ENCODE peak calls at places on chromosomes 1 and 21, in seven cellular contexts. G, M, H, A, D, R and F are unnamed samples. For H3K9me3, the result is how much of the 10 kb centered on the place peaks cover.

GRCh38 chr21:36330904-36331303 is 10.9 kb downstream of the MORC3 start:
- DNase-seq in M (peak), G (peak), R (no peak), A (no peak), D (peak), H (peak), F (peak)

GRCh38 chr21:33399821-33400220 is 3.4 kb upstream of the IFNGR2 start:
- DNase-seq in G (no peak), M (no peak), D (no peak), R (no peak), H (no peak), A (no peak), F (no peak)

GRCh38 chr1:227558807-227559186 is 4.6 kb upstream of the ZNF678 start:
- DNase-seq in M (no peak), H (no peak), G (no peak), A (no peak), R (no peak), D (no peak), F (no peak)

GRCh38 chr1:16236091-16236494 is 890 bp downstream of the CPLANE2 start:
- DNase-seq in G (peak), H (peak), M (no peak), A (no peak), D (no peak), R (no peak), F (peak)

GRCh38 chr1:117096871-117097842 is 24.4 kb downstream of the TRIM45 start:
- DNase-seq in M (no peak), G (no peak), H (no peak), D (no peak), A (no peak), R (no peak), F (no peak)

GRCh38 chr1:175208773-175209492 is 16.4 kb upstream of the KIAA0040 start:
- DNase-seq in R (no peak), D (no peak), A (no peak), M (no peak), H (peak), G (no peak), F (peak)

GRCh38 chr1:47813970-47814369 is 183.2 kb downstream of the TRABD2B start:
- DNase-seq in D (no peak), M (no peak), A (no peak), G (no peak), R (no peak), H (no peak), F (no peak)

GRCh38 chr1:159015440-159015909 is 5.8 kb downstream of the IFI16 start:
- DNase-seq in A (peak), R (peak), G (peak), D (no peak), H (peak), M (peak), F (peak)

GRCh38 chr1:107914144-107914543 is 50.8 kb downstream of the VAV3 start:
- DNase-seq in G (no peak), D (no peak), R (no peak), H (no peak), A (no peak), M (no peak), F (no peak)

GRCh38 chr21:33642896-33643657 is 776 bp downstream of the ITSN1 start:
- DNase-seq in M (peak), G (peak), R (peak), H (peak), D (peak), A (peak), F (no peak)

GRCh38 chr21:42401164-42401563 is 2.5 kb upstream of the UBASH3A start:
- DNase-seq in A (no peak), R (no peak), D (no peak), G (no peak), M (no peak), H (no peak), F (no peak)

GRCh38 chr1:22576148-22576544 is 12.9 kb downstream of the EPHA8 start:
- DNase-seq in D (no peak), R (no peak), A (no peak), H (no peak), G (no peak), M (no peak), F (no peak)

GRCh38 chr1:12595839-12596821 is 21.9 kb downstream of the DHRS3 start:
- DNase-seq in G (peak), R (peak), D (peak), A (peak), H (no peak), M (peak), F (no peak)

GRCh38 chr1:165853528-165854075 is 26.2 kb downstream of the UCK2 start:
- DNase-seq in M (no peak), H (no peak), G (no peak), A (no peak), D (no peak), R (no peak), F (no peak)

GRCh38 chr1:25033030-25033827 is 103.2 kb upstream of the RUNX3 start:
- DNase-seq in R (no peak), G (no peak), D (no peak), H (no peak), A (no peak), M (no peak), F (no peak)

GRCh38 chr1:2242814-2243725 is 15.0 kb downstream of the SKI start:
- DNase-seq in D (no peak), H (no peak), M (peak), A (no peak), R (no peak), G (no peak), F (no peak)

GRCh38 chr1:226060976-226061792 is 1.3 kb upstream of the H3-3A start:
- DNase-seq in A (no peak), G (peak), D (peak), M (no peak), R (no peak), H (no peak), F (no peak)

GRCh38 chr1:193767891-193768290 is 581.5 kb upstream of the B3GALT2 start:
- DNase-seq in D (no peak), M (no peak), R (no peak), G (no peak), H (no peak), A (no peak), F (no peak)

GRCh38 chr1:17125756-17126237 is 6.5 kb upstream of the PADI2 start:
- DNase-seq in A (peak), G (peak), R (peak), M (peak), D (peak), H (peak), F (peak)

GRCh38 chr1:162822391-162823200 is 32.1 kb downstream of the HSD17B7 start:
- DNase-seq in A (no peak), R (no peak), D (peak), H (no peak), G (no peak), M (no peak), F (no peak)

GRCh38 chr21:25979845-25980433 is 190.6 kb downstream of the APP start:
- DNase-seq in H (no peak), G (no peak), M (no peak), D (no peak), R (no peak), A (no peak), F (no peak)

GRCh38 chr1:11526071-11526895 is 47.3 kb downstream of the DISP3 start:
- DNase-seq in D (no peak), A (no peak), H (no peak), M (peak), R (peak), G (no peak), F (no peak)

GRCh38 chr1:161140755-161141400 is 8.4 kb upstream of the DEDD start:
- DNase-seq in M (no peak), A (no peak), D (no peak), H (no peak), G (no peak), R (no peak), F (no peak)

GRCh38 chr1:161137881-161138280 is 5.4 kb upstream of the DEDD start:
- DNase-seq in R (no peak), D (no peak), G (no peak), A (no peak), H (no peak), M (no peak), F (no peak)

GRCh38 chr1:161139765-161140164 is 7.3 kb upstream of the DEDD start:
- DNase-seq in A (no peak), D (peak), M (no peak), H (peak), G (peak), R (no peak), F (no peak)
- TF ChIP-seq CTCF in A (peak), D (peak), M (peak), H (peak), G (peak), R (peak), F (peak)

DNA sequence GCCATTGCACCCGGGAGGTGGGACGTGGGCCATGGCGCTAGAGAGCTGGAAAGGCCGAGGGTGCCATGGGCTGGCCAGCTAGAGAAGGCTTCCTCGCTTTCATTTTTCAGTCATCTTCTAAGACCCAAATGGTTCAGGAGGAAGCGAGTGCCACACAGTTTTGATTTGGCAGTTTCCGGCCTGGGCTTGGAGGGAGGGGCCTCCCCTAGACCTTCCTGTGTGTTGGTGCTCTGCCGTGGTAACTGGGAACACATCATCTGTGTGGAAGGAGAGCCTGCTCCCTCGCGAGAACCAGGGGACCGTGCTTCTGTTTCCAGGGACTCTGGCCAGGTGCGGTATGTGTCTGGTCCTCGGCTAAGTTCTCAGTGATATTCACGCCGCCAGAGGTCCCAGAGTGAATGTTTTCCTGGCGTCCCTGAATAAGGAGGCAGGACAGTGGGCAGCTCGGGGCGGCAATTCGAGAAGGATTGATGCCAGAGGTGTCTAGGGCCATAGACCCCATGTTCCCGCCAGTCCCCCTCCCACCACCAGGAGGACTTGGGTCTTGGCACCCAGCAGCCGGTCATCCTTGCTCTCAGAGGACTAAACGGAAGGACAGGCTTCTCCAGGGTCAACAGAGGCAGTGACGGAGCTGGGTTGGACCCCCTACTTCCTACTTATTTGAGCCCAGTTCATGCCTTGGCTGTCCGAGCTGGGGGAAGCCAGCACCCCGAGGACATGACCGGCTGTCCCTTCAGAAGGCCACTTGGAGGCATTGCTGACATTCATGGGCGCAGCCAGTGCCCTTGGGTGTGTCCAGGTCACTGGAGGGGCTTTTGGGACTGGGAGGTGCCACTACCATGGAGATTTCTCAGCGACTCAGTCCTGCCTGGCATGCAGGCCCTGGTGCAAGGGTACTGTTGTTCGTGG is 2.7 kb upstream of the NPHP4 start:
- DNase-seq in H (peak), R (no peak), D (no peak), A (peak), M (no peak), G (peak), F (peak)
- H3K27ac ChIP-seq in H (peak), R (no peak), D (no peak), A (no peak), M (no peak), G (no peak), F (peak)

GRCh38 chr1:247747616-247748015 is 325 bp downstream of the OR14A2 start:
- DNase-seq in A (no peak), M (no peak), D (no peak), R (no peak), G (no peak), H (no peak), F (no peak)

GRCh38 chr1:247748041-247748440 is at the start of gene OR14A2:
- DNase-seq in H (no peak), G (no peak), D (no peak), M (no peak), A (no peak), R (no peak), F (no peak)

GRCh38 chr1:247749870-247750269 is 1.9 kb upstream of the OR14A2 start:
- DNase-seq in D (no peak), H (no peak), G (no peak), A (no peak), M (no peak), R (no peak), F (no peak)

GRCh38 chr1:247741756-247742155 is 3.3 kb downstream of the OR14K1 start:
- DNase-seq in M (no peak), H (no peak), A (no peak), G (no peak), D (no peak), R (no peak), F (no peak)

DNA sequence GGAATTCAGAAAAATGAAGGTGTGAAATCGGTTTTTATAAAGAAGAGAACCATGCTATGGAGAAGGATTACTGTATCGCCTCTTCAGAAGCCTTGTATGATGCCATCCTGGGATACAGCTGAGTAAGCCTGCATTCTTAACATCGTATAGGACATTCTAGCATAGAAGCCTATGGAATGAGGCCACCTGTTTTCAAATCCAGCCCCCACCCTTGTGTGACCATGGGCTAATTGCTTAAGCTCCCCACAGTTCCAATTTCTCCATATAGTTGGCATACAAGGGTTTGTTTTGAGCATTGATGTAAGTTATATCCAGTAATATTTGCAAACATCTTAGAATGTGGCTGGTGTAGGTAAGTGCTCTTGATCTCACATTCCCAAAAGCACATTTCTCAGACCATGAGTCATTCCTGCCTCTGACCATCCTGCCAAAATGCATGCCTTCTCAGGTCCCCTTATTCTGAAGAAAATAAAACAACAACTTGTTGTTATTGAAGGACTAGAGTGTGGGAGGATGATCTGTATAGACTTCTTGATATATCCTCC is 1.5 kb downstream of the OR14A2 start:
- DNase-seq in M (no peak), D (no peak), A (no peak), R (no peak), G (no peak), H (no peak), F (no peak)
- H3K9me3 ChIP-seq in M (under half), D (under half), A (under half), R (under half), G (under half), H (under half), F (under half)

DNA sequence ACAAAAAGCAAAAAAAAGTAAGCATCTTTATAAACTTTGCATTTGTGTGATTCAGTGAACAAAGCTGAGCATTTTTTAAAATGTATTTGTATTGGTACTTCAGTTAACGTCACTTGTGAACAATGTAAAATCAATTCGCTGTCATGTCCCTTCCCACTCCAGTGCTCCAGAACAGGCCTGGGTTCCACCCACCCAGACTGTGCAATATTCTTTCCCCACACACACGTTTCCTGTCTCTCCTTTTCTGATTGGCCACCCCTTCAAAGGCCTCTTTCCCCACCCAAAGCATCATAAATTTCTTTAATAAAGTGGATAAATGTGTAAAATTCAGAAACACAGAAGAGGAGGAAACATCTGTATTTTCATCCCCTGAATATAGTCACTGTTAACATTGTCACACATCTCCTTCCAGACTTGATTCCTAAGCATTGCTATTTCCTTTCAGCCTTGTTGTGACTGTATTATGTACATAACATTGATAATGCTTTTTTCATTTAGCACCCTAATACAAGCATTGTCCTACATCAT is 12.0 kb downstream of the CLEC20A start:
- DNase-seq in R (no peak), A (no peak), M (no peak), G (no peak), D (no peak), H (no peak), F (no peak)
- TF ChIP-seq CTCF in R (no peak), A (no peak), M (no peak), G (no peak), D (no peak), H (no peak), F (no peak)

DNA sequence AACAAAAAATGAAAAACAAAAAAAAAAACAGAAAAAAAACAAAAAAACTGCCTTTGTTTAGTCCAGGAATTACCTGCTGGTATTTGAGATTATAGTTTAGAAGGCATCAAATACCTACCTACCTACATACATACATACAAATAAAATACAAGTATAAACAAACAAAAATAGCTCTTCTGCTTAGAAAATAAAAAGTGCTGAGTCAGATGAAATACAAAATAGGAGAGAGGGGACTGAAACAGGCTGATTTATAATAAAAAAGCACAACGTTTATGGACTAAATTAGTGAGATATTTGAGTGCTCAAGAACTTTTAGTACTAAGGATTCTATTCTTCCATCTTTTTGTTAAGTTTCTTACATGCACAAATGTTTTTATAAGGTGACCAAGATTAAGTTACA is 980.8 kb downstream of the PLA2G4A start:
- DNase-seq in A (no peak), D (no peak), M (no peak), H (no peak), R (no peak), G (no peak), F (no peak)
- H3K27ac ChIP-seq in A (no peak), D (no peak), M (no peak), H (no peak), R (no peak), G (no peak), F (no peak)

GRCh38 chr21:30227633-30228404 is 11.9 kb upstream of the CLDN8 start:
- DNase-seq in D (no peak), M (peak), A (no peak), G (peak), H (no peak), R (no peak), F (no peak)
- H3K9me3 ChIP-seq in D (under half), M (under half), A (under half), G (under half), H (under half), R (under half), F (under half)

DNA sequence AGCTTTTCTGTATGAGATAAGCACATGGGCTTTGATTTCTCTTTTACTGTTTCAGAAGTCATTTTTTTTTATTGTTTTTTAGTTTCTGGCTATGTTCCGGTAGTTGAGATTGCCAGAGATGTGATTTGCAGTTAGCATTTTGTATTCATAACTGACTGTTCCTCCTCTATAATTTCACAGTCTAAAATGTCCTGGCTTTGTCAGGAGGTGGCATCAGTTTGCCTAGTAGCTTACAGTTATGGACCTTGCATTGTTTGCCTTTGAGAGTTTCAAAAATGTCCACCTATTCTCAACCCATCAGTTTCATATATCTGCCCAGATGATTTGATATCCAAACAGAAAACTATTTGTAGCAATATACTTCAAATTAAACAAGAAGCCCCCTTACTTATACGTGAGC is 39.5 kb upstream of the ST6GALNAC3 start:
- DNase-seq in R (no peak), M (no peak), A (no peak), D (no peak), H (no peak), G (peak), F (no peak)
- TF ChIP-seq CTCF in R (no peak), M (no peak), A (no peak), D (peak), H (peak), G (no peak), F (no peak)

DNA sequence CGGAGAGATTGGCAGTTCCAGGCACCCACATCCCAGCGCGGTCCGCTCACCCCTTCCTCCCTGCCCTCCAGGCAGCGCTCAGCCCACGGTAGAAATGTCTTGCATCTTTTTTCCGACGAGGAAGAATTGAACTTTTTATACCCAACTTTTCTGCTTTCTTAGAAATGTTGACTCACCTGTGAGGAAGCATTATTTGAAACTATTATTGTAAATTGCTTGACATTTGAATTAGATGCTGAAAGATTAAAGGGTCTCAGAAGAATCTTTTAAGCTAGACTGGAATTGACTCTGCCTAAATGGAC is 912 bp upstream of the SIPA1L2 start:
- DNase-seq in D (no peak), R (no peak), G (no peak), M (no peak), H (no peak), A (no peak), F (no peak)
- H3K27ac ChIP-seq in D (peak), R (peak), G (peak), M (peak), H (no peak), A (peak), F (no peak)

DNA sequence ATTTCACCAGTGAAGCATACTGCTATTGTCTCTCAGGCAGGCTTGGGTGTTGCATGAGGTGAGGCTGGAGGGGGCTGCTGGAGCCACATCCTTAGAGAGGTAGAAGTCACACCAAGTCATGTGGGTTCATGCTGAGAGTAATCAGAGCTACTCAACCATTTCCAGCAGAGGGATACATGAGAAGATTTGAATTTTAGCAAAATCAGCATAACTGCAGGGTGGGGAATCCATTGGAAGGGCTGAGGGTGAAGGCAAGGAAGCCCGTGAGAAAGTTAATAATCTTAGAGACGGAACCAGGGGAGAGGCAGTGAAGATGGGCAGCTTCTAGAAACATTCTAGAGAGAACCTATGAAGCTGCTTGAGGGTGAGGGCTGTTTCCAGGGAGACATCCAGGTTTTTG is 359.6 kb downstream of the DSCAM start:
- DNase-seq in A (no peak), H (no peak), G (no peak), R (no peak), M (no peak), D (no peak), F (no peak)
- H3K9me3 ChIP-seq in A (under half), H (under half), G (under half), R (under half), M (under half), D (under half), F (under half)

GRCh38 chr1:29943034-29943433 is 706.7 kb downstream of the PTPRU start:
- DNase-seq in M (no peak), H (no peak), D (no peak), R (no peak), A (no peak), G (no peak), F (no peak)
- TF ChIP-seq CTCF in M (no peak), H (no peak), D (no peak), R (no peak), A (no peak), G (no peak), F (no peak)